ENCODE peak calls at places on chromosomes 6 and 20, in four cellular contexts. T is neural progenitor cell, P is HCT116, O is HFF-Myc. M is an unnamed sample.

GRCh38 chr20:2507875-2508630 is 662 bp downstream of the ZNF343 start:
- DNase-seq in T (no peak), P (no peak), O (no peak), M (no peak)

GRCh38 chr20:46050885-46051284 is 21.9 kb downstream of the SLC12A5 start:
- DNase-seq in O (no peak), P (no peak), T (no peak), M (no peak)

GRCh38 chr6:16840291-16840690 is 79.0 kb upstream of the ATXN1 start:
- DNase-seq in O (no peak), T (no peak), P (no peak), M (no peak)

GRCh38 chr6:111550195-111550594 is 55.5 kb downstream of the TRAF3IP2 start:
- DNase-seq in P (no peak), T (no peak), O (no peak), M (no peak)

GRCh38 chr6:11665636-11666335 is 112.8 kb downstream of the ADTRP start:
- DNase-seq in O (no peak), T (no peak), P (no peak), M (no peak)

GRCh38 chr6:154613137-154613676 is 102.7 kb upstream of the CNKSR3 start:
- DNase-seq in P (no peak), T (no peak), O (peak), M (peak)

GRCh38 chr20:36836591-36837329 is 39.2 kb upstream of the TLDC2 start:
- DNase-seq in T (peak), O (no peak), P (peak), M (no peak)

GRCh38 chr6:101281266-101281665 is 112.2 kb upstream of the GRIK2 start:
- DNase-seq in O (no peak), P (no peak), T (no peak), M (no peak)

GRCh38 chr6:87724994-87725811 is 23.2 kb upstream of the AKIRIN2 start:
- DNase-seq in P (no peak), T (no peak), O (no peak), M (no peak)

GRCh38 chr6:135901776-135902524 is 50.4 kb downstream of the PDE7B start:
- DNase-seq in P (no peak), T (no peak), O (peak), M (no peak)

GRCh38 chr6:37058084-37058586 is 52.7 kb downstream of the FGD2 start:
- DNase-seq in P (no peak), T (no peak), O (no peak), M (no peak)

GRCh38 chr20:41080866-41081265 is 52.2 kb downstream of the TOP1 start:
- DNase-seq in O (no peak), P (no peak), T (no peak), M (no peak)

GRCh38 chr6:150099953-150100352 is 31.0 kb upstream of the ULBP3 start:
- DNase-seq in T (no peak), P (no peak), O (no peak), M (no peak)

GRCh38 chr20:20663841-20664240 is 48.6 kb downstream of the RALGAPA2 start:
- DNase-seq in T (no peak), O (no peak), P (no peak), M (no peak)

GRCh38 chr20:49768204-49769124 is 44.2 kb upstream of the SLC9A8 start:
- DNase-seq in P (no peak), T (peak), O (no peak), M (peak)

GRCh38 chr6:89917801-89918366 is 23.6 kb downstream of the GJA10 start:
- DNase-seq in P (no peak), T (no peak), O (no peak), M (no peak)

GRCh38 chr6:112563368-112563767 is 216.2 kb downstream of the RFPL4B start:
- DNase-seq in T (no peak), P (no peak), O (no peak), M (peak)

GRCh38 chr6:136932599-136932998 is 10.5 kb downstream of the SLC35D3 start:
- DNase-seq in O (no peak), P (no peak), T (no peak), M (no peak)

GRCh38 chr6:152309648-152310047 is 327.5 kb downstream of the SYNE1 start:
- DNase-seq in P (no peak), O (no peak), T (no peak), M (no peak)

GRCh38 chr6:125904871-125905270 is 51.7 kb upstream of the HINT3 start:
- DNase-seq in T (no peak), O (no peak), P (no peak), M (peak)

GRCh38 chr20:33667245-33668086 is 723 bp downstream of the ACTL10 start:
- DNase-seq in O (peak), P (no peak), T (no peak), M (no peak)

GRCh38 chr20:33664762-33665144 is 2.0 kb upstream of the ACTL10 start:
- DNase-seq in T (no peak), O (no peak), P (no peak), M (no peak)

GRCh38 chr20:33668791-33669155 is 2.0 kb downstream of the ACTL10 start:
- DNase-seq in T (no peak), O (no peak), P (no peak), M (no peak)

GRCh38 chr20:33668087-33668790 is 1.5 kb downstream of the ACTL10 start:
- DNase-seq in O (no peak), P (no peak), T (peak), M (no peak)

DNA sequence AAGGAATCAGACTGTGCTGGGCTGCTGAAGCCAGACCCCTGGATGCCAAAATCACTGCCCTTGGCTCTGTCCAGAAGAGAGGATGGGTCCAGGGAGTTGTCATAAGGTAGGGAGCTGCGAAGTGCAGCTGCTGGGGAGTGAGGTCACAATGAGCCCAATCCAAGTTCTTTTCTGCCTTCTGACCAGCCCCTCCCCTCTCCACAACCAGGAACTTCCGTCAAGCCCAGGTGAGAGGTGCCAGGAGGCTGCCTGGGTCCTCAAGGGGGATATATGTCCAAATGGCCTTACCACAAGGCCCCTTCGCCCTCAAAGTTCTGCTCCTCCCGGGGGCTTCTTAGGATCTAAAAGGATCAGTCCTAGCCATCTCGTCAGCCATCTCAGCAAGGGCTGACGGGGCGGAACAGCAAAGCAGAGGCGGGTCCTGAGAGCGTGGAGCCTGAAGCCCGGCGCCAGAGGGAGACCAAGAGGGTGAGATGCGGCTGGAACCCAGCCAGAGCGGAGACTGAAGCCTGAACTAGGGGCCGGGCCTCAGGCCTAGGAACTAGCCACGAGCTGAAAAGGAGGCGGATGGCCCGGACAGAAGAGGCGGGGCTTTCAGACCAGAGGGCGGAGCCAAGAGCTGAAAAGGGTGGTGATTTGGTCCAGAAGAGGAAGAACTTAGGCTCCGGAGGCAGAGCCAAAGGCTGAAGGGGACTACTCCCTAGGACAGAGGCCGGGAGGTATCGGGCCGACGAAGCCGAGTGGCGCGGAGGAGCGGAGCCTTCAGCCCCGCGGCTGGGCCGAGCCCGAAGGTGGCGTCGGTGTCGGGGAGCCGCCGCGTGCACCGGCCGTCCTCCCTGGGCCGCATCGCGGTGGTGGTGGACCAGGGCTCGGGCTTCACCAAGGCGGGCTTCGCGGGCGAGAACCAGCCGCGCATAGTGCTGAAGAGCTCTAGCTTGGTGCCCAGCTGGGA is at the start of gene ACTL10:
- DNase-seq in P (no peak), O (peak), T (peak), M (peak)
- TF ChIP-seq CTCF in P (no peak), O (peak), T (no peak), M (peak)

GRCh38 chr6:31706599-31706998 is at the start of gene LY6G6F:
- DNase-seq in T (no peak), P (no peak), O (no peak), M (no peak)

GRCh38 chr6:31701666-31702420 is 1.3 kb downstream of the ABHD16A start:
- DNase-seq in P (no peak), O (no peak), T (no peak), M (no peak)

GRCh38 chr6:31700716-31701401 is 2.3 kb downstream of the ABHD16A start:
- DNase-seq in T (no peak), O (no peak), P (no peak), M (no peak)

GRCh38 chr6:31702421-31702818 is 704 bp downstream of the ABHD16A start:
- DNase-seq in P (no peak), O (no peak), T (no peak), M (no peak)

GRCh38 chr6:31702819-31703716 is at the start of gene ABHD16A:
- DNase-seq in O (peak), P (peak), T (peak), M (peak)
- TF ChIP-seq CTCF in O (no peak), P (peak), T (no peak), M (no peak)

GRCh38 chr20:58523916-58524315 is 8.7 kb upstream of the APCDD1L start:
- DNase-seq in P (no peak), T (peak), O (no peak), M (no peak)
- TF ChIP-seq CTCF in P (no peak), T (no peak), O (no peak), M (no peak)

DNA sequence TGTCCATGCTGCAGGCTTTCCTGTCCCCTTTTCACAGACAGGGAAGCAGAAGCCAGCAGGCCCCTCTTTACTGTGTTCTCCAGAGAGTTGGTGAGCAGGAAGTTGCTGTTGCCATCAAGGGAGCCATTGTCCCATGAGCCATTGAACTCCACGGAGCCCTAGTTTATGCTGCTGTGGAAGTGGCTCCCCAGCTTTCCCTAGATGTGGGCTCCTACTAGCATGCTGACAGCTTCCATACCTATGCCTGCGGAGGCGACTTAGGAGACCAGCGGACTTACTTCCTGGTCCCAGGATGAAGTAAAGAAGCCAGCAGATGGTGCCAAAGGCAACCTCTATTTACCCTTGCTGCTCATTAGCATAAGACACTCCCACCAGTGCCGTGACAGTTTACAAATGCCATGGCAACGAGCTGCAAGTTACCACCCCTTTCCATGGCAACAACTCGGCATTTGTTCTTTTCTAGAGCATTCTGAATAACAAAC is 30.8 kb upstream of the FKBP1A start:
- DNase-seq in P (peak), O (no peak), T (peak), M (no peak)
- TF ChIP-seq CTCF in P (no peak), O (no peak), T (peak), M (no peak)

DNA sequence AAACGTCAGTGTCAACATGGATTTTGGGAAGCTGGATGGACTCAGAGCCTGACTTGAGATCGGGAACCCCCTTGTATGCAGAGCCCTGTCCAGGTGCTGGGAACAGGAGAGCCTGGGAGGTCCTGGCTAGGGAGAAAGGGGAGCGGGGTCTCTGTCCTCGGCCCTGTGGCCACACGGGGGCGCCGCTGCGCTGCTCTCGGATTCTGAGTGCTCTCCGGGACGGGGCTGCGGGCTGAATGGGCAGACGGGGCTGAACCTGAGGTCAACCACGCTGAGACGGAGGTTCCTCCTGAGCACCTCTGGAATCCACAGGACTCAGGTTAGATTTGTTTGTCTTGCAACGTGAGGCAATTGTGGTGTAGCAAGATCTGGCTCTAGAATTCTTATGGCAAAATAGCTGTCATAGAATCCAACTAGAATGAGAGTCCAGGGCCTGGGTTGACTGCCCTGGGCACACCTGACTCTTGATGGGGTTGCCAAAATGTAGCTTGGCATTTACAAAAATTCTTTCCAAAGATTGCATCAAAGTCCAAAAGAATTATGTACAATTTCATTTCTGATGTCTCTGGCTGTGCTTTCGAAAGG is 20.6 kb upstream of the HLA-F start:
- DNase-seq in P (peak), O (no peak), T (peak), M (peak)
- TF ChIP-seq CTCF in P (peak), O (peak), T (peak), M (peak)

DNA sequence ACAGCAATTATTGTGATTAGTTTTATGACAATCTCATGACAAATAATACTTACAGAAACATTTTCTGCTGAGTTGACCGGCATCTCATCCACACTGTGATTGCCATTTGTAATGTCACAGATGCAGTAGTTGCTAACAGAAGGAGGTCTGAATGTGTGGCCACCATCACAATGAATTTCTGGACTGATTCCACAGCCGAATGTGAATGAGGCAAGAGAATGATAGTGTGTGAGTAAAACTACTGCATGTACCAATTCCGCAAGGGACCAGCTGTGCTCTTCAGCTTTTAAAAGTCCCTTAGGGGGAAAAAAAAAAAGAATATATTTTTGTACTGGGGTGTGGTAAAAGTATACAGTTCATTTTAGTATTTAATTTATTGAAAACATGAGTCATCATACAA is 96.2 kb downstream of the SESN1 start:
- DNase-seq in T (no peak), O (no peak), P (no peak), M (no peak)
- TF ChIP-seq CTCF in T (no peak), O (no peak), P (no peak), M (no peak)